ENCODE peak calls at places on chromosomes 6 and 20, in seven cellular contexts. One of them, this sample, is unnamed.

GRCh38 chr6:56795852-56796532 is 153.3 kb upstream of the DST start:
- DNase-seq in IMR-90: peak; percentile 43
- DNase-seq in neuronal stem cell: no peak
- DNase-seq in H9: no peak
- DNase-seq in mesendoderm: no peak
- DNase-seq in H1: no peak
- DNase-seq in trophoblast cell: peak; percentile 35
- DNase-seq in this sample: peak; percentile 68

GRCh38 chr6:89258912-89259311 is 41.8 kb upstream of the GABRR1 start:
- DNase-seq in IMR-90: no peak
- DNase-seq in neuronal stem cell: no peak
- DNase-seq in H9: no peak
- DNase-seq in mesendoderm: no peak
- DNase-seq in H1: no peak
- DNase-seq in trophoblast cell: no peak
- DNase-seq in this sample: no peak

GRCh38 chr6:111894951-111895350 is 21.7 kb upstream of the FYN start:
- DNase-seq in IMR-90: peak; percentile 40
- DNase-seq in neuronal stem cell: no peak
- DNase-seq in H9: no peak
- DNase-seq in mesendoderm: no peak
- DNase-seq in H1: no peak
- DNase-seq in trophoblast cell: no peak
- DNase-seq in this sample: no peak

GRCh38 chr20:33656010-33656782 is 5.9 kb upstream of the C20orf144 start:
- DNase-seq in IMR-90: no peak
- DNase-seq in neuronal stem cell: no peak
- DNase-seq in H9: no peak
- DNase-seq in mesendoderm: no peak
- DNase-seq in H1: no peak
- DNase-seq in trophoblast cell: no peak
- DNase-seq in this sample: no peak

GRCh38 chr6:21739838-21740237 is 146.3 kb downstream of the SOX4 start:
- DNase-seq in IMR-90: no peak
- DNase-seq in neuronal stem cell: no peak
- DNase-seq in H9: no peak
- DNase-seq in mesendoderm: peak; percentile 72
- DNase-seq in H1: no peak
- DNase-seq in trophoblast cell: peak; percentile 43
- DNase-seq in this sample: no peak

GRCh38 chr6:3899970-3900439 is 50.8 kb downstream of the FAM50B start:
- DNase-seq in IMR-90: no peak
- DNase-seq in neuronal stem cell: no peak
- DNase-seq in H9: no peak
- DNase-seq in mesendoderm: no peak
- DNase-seq in H1: no peak
- DNase-seq in trophoblast cell: no peak
- DNase-seq in this sample: no peak

GRCh38 chr6:50539441-50539840 is 173.9 kb upstream of the TFAP2D start:
- DNase-seq in IMR-90: no peak
- DNase-seq in neuronal stem cell: no peak
- DNase-seq in H9: no peak
- DNase-seq in mesendoderm: no peak
- DNase-seq in H1: no peak
- DNase-seq in trophoblast cell: peak; percentile 95
- DNase-seq in this sample: no peak

GRCh38 chr6:12873706-12874105 is 157.1 kb downstream of the PHACTR1 start:
- DNase-seq in IMR-90: no peak
- DNase-seq in neuronal stem cell: no peak
- DNase-seq in H9: no peak
- DNase-seq in mesendoderm: no peak
- DNase-seq in H1: no peak
- DNase-seq in trophoblast cell: no peak
- DNase-seq in this sample: no peak

GRCh38 chr6:169452869-169453186 is 199.2 kb upstream of the THBS2 start:
- DNase-seq in IMR-90: peak; percentile 19
- DNase-seq in neuronal stem cell: no peak
- DNase-seq in H9: no peak
- DNase-seq in mesendoderm: no peak
- DNase-seq in H1: no peak
- DNase-seq in trophoblast cell: no peak
- DNase-seq in this sample: no peak

GRCh38 chr6:11536795-11537194 is 754 bp upstream of the TMEM170B start:
- DNase-seq in IMR-90: no peak
- DNase-seq in neuronal stem cell: peak; percentile 11
- DNase-seq in H9: peak; percentile 39
- DNase-seq in mesendoderm: peak; percentile 50
- DNase-seq in H1: no peak
- DNase-seq in trophoblast cell: no peak
- DNase-seq in this sample: peak; percentile 22

GRCh38 chr20:60559462-60559861 is 601.2 kb downstream of the CDH26 start:
- DNase-seq in IMR-90: no peak
- DNase-seq in neuronal stem cell: peak; percentile 9
- DNase-seq in H9: peak; percentile 66
- DNase-seq in mesendoderm: peak; percentile 53
- DNase-seq in H1: no peak
- DNase-seq in trophoblast cell: no peak
- DNase-seq in this sample: no peak

GRCh38 chr6:118354641-118355040 is 193.5 kb upstream of the PLN start:
- DNase-seq in IMR-90: no peak
- DNase-seq in neuronal stem cell: no peak
- DNase-seq in H9: no peak
- DNase-seq in mesendoderm: no peak
- DNase-seq in H1: no peak
- DNase-seq in trophoblast cell: no peak
- DNase-seq in this sample: no peak

GRCh38 chr6:138538390-138539031 is 39.2 kb upstream of the NHSL1 start:
- DNase-seq in IMR-90: peak; percentile 83
- DNase-seq in neuronal stem cell: no peak
- DNase-seq in H9: no peak
- DNase-seq in mesendoderm: no peak
- DNase-seq in H1: no peak
- DNase-seq in trophoblast cell: no peak
- DNase-seq in this sample: peak; percentile 61

GRCh38 chr20:9608639-9609440 is 94.5 kb downstream of the LAMP5 start:
- DNase-seq in IMR-90: no peak
- DNase-seq in neuronal stem cell: no peak
- DNase-seq in H9: no peak
- DNase-seq in mesendoderm: no peak
- DNase-seq in H1: no peak
- DNase-seq in trophoblast cell: no peak
- DNase-seq in this sample: no peak

GRCh38 chr6:65642776-65643175 is 64.2 kb downstream of the EYS start:
- DNase-seq in IMR-90: no peak
- DNase-seq in neuronal stem cell: no peak
- DNase-seq in H9: no peak
- DNase-seq in mesendoderm: no peak
- DNase-seq in H1: no peak
- DNase-seq in trophoblast cell: peak; percentile 64
- DNase-seq in this sample: no peak

GRCh38 chr6:30748301-30748769 is 4.0 kb upstream of the IER3 start:
- DNase-seq in IMR-90: peak; percentile 52
- DNase-seq in neuronal stem cell: no peak
- DNase-seq in H9: no peak
- DNase-seq in mesendoderm: no peak
- DNase-seq in H1: no peak
- DNase-seq in trophoblast cell: no peak
- DNase-seq in this sample: peak; percentile 67

GRCh38 chr6:122726649-122727048 is 52.9 kb upstream of the FABP7 start:
- DNase-seq in IMR-90: peak; percentile 37
- DNase-seq in neuronal stem cell: no peak
- DNase-seq in H9: peak; percentile 43
- DNase-seq in mesendoderm: peak; percentile 68
- DNase-seq in H1: no peak
- DNase-seq in trophoblast cell: peak; percentile 57
- DNase-seq in this sample: peak; percentile 33

GRCh38 chr20:36744764-36745191 is 1.1 kb downstream of the NDRG3 start:
- DNase-seq in IMR-90: peak; percentile 22
- DNase-seq in neuronal stem cell: no peak
- DNase-seq in H9: peak; percentile 47
- DNase-seq in mesendoderm: peak; percentile 83
- DNase-seq in H1: no peak
- DNase-seq in trophoblast cell: peak; percentile 8
- DNase-seq in this sample: no peak

GRCh38 chr6:167094820-167095637 is 27.9 kb upstream of the CCR6 start:
- DNase-seq in IMR-90: no peak
- DNase-seq in neuronal stem cell: no peak
- DNase-seq in H9: no peak
- DNase-seq in mesendoderm: no peak
- DNase-seq in H1: no peak
- DNase-seq in trophoblast cell: peak; percentile 31
- DNase-seq in this sample: no peak

GRCh38 chr20:46520540-46520939 is 7.2 kb upstream of the ZNF334 start:
- DNase-seq in IMR-90: no peak
- DNase-seq in neuronal stem cell: no peak
- DNase-seq in H9: no peak
- DNase-seq in mesendoderm: no peak
- DNase-seq in H1: no peak
- DNase-seq in trophoblast cell: no peak
- DNase-seq in this sample: no peak

GRCh38 chr20:58741384-58741783 is 48.8 kb downstream of the NPEPL1 start:
- DNase-seq in IMR-90: no peak
- DNase-seq in neuronal stem cell: no peak
- DNase-seq in H9: no peak
- DNase-seq in mesendoderm: no peak
- DNase-seq in H1: no peak
- DNase-seq in trophoblast cell: no peak
- DNase-seq in this sample: no peak

GRCh38 chr6:36616888-36617521 is 22.8 kb downstream of the SRSF3 start:
- DNase-seq in IMR-90: no peak
- DNase-seq in neuronal stem cell: no peak
- DNase-seq in H9: no peak
- DNase-seq in mesendoderm: no peak
- DNase-seq in H1: no peak
- DNase-seq in trophoblast cell: peak; percentile 45
- DNase-seq in this sample: no peak

GRCh38 chr20:44633872-44634600 is 17.5 kb downstream of the ADA start:
- DNase-seq in IMR-90: no peak
- DNase-seq in neuronal stem cell: no peak
- DNase-seq in H9: no peak
- DNase-seq in mesendoderm: no peak
- DNase-seq in H1: no peak
- DNase-seq in trophoblast cell: no peak
- DNase-seq in this sample: no peak
- H3K18ac ChIP-seq in IMR-90: no peak overlapping the region
- H3K18ac ChIP-seq in neuronal stem cell: no peak overlapping the region
- H3K18ac ChIP-seq in H9: no peak overlapping the region
- H3K18ac ChIP-seq in mesendoderm: no peak overlapping the region
- H3K18ac ChIP-seq in H1: no peak overlapping the region
- H3K18ac ChIP-seq in trophoblast cell: no peak overlapping the region
- H3K18ac ChIP-seq in this sample: peak overlapping the region; percentile 13

DNA sequence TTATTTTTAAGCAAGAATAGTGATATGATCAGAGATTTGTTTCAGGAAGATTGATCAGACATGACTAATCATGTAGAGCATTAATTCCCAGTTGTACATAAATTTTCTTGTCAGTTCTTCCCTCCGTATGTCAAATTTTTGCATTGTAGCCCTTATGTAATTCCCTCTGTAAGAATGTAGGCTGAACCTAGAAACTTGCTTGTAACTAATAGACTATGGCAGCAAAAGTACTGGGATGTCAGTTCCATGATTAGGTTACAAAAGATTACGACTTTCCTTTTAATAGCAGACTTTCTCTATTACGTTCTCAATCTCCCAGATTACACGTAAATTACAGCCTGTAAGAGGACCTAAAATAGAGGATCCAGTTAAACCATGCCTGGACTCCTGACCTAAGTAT is 79.4 kb upstream of the EPHA7 start:
- DNase-seq in IMR-90: no peak
- DNase-seq in neuronal stem cell: no peak
- DNase-seq in H9: no peak
- DNase-seq in mesendoderm: no peak
- DNase-seq in H1: no peak
- DNase-seq in trophoblast cell: no peak
- DNase-seq in this sample: no peak
- H3K18ac ChIP-seq in IMR-90: no peak overlapping the region
- H3K18ac ChIP-seq in neuronal stem cell: no peak overlapping the region
- H3K18ac ChIP-seq in H9: no peak overlapping the region
- H3K18ac ChIP-seq in mesendoderm: no peak overlapping the region
- H3K18ac ChIP-seq in H1: no peak overlapping the region
- H3K18ac ChIP-seq in trophoblast cell: no peak overlapping the region
- H3K18ac ChIP-seq in this sample: no peak overlapping the region

GRCh38 chr6:117110146-117110545 is 155.2 kb upstream of the VGLL2 start:
- DNase-seq in IMR-90: no peak
- DNase-seq in neuronal stem cell: no peak
- DNase-seq in H9: no peak
- DNase-seq in mesendoderm: no peak
- DNase-seq in H1: no peak
- DNase-seq in trophoblast cell: no peak
- DNase-seq in this sample: no peak
- H3K18ac ChIP-seq in IMR-90: no peak overlapping the region
- H3K18ac ChIP-seq in neuronal stem cell: no peak overlapping the region
- H3K18ac ChIP-seq in H9: no peak overlapping the region
- H3K18ac ChIP-seq in mesendoderm: no peak overlapping the region
- H3K18ac ChIP-seq in H1: no peak overlapping the region
- H3K18ac ChIP-seq in trophoblast cell: no peak overlapping the region
- H3K18ac ChIP-seq in this sample: no peak overlapping the region

GRCh38 chr6:157714153-157714490 is 108.9 kb upstream of the SNX9 start:
- DNase-seq in IMR-90: peak; percentile 52
- DNase-seq in neuronal stem cell: no peak
- DNase-seq in H9: no peak
- DNase-seq in mesendoderm: peak; percentile 45
- DNase-seq in H1: no peak
- DNase-seq in trophoblast cell: peak; percentile 84
- DNase-seq in this sample: peak; percentile 30
- H3K18ac ChIP-seq in IMR-90: peak overlapping the region; percentile 58
- H3K18ac ChIP-seq in neuronal stem cell: no peak overlapping the region
- H3K18ac ChIP-seq in H9: no peak overlapping the region
- H3K18ac ChIP-seq in mesendoderm: no peak overlapping the region
- H3K18ac ChIP-seq in H1: no peak overlapping the region
- H3K18ac ChIP-seq in trophoblast cell: no peak overlapping the region
- H3K18ac ChIP-seq in this sample: no peak overlapping the region

This sample was measured in mesenchymal stem cell.